ENCODE peak calls at places on chromosomes 3 and 15, in four cellular contexts. S, Z, E and G are unnamed samples.

GRCh38 chr15:33565099-33565498 is 254.3 kb downstream of the RYR3 start:
- DNase-seq in S (no peak), E (peak), Z (no peak), G (peak)

GRCh38 chr15:57272770-57273357 is 103.4 kb upstream of the CGNL1 start:
- DNase-seq in S (no peak), Z (no peak), E (no peak), G (no peak)

GRCh38 chr15:41940441-41940857 is 31.9 kb downstream of the EHD4 start:
- DNase-seq in E (peak), S (no peak), Z (no peak), G (no peak)

GRCh38 chr3:73624363-73625123 is at the start of gene PDZRN3:
- DNase-seq in Z (no peak), E (peak), S (no peak), G (peak)

GRCh38 chr3:40071683-40072238 is 237.7 kb upstream of the EIF1B start:
- DNase-seq in Z (no peak), E (no peak), S (peak), G (no peak)

GRCh38 chr15:43292375-43293078 is 25.8 kb upstream of the TGM5 start:
- DNase-seq in Z (no peak), S (no peak), E (peak), G (no peak)

GRCh38 chr3:185986201-185986600 is 48.4 kb upstream of the TRA2B start:
- DNase-seq in S (no peak), E (no peak), Z (no peak), G (peak)

GRCh38 chr3:46285931-46286330 is 43.7 kb downstream of the CCR3 start:
- DNase-seq in Z (no peak), S (no peak), E (no peak), G (no peak)

GRCh38 chr3:160755776-160756304 is at the start of gene PPM1L:
- DNase-seq in Z (peak), S (peak), E (no peak), G (no peak)

GRCh38 chr15:43531018-43531667 is 13.7 kb downstream of the MAP1A start:
- DNase-seq in S (no peak), E (no peak), Z (no peak), G (no peak)

DNA sequence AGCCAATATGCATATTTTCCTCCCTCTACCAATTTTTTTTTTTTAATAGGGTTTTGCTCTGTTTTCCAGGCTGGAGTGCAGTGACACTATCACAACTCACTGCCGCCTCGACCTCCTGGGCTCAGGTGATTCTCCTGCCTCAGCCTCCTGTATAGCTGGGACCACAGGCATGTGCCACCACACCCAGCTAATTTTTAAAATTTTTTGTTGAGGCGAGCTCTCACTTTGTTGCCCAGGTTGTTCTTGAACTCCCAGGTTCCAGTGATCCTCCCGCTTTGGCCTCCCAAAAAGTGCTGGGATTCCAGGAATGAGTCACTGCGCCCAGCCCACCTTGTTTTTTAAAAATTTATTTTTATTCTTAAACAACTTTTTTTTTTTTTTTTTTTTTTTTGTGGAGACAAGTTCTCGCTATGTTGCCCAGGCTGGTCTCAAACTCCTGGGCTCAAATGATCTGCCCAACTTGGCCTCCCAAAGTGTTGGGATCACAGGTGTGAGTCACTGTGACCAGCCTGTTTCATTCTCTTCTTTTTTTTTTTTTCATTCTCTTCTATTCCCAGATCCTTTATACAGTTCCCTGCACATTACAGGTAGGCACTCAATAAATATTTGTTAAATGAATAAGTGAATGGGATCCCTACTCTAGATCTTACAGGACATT is 40.5 kb upstream of the PIK3CB start:
- DNase-seq in S (no peak), Z (no peak), E (no peak), G (no peak)
- H3K4me3 ChIP-seq in S (no peak), Z (no peak), E (no peak), G (no peak)

DNA sequence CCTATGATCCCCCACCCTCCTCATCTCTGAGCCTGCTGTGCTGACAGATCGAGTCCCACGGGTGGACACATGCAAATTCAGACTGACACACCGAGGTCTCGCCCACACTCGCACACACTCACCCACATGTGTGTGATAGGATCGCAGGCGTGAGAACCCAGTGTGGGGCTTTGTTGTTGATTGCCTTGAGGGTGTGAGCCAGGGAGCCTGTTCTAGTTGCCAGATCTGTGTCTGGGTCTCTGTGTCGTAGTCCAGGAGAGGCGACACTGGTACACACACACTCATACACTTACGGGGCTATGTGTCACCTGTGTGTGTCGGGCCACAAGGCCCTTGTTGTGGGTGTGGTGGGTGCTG is 2.0 kb downstream of the EPHB3 start:
- DNase-seq in Z (no peak), E (no peak), S (no peak), G (no peak)
- H3K4me3 ChIP-seq in Z (peak), E (peak), S (no peak), G (no peak)

GRCh38 chr15:90294159-90294558 is 28.7 kb downstream of the NGRN start:
- DNase-seq in E (no peak), Z (no peak), S (no peak), G (no peak)
- H3K4me3 ChIP-seq in E (no peak), Z (no peak), S (no peak), G (no peak)

GRCh38 chr3:52237006-52237658 is 1.8 kb downstream of the TWF2 start:
- DNase-seq in S (no peak), E (no peak), Z (no peak), G (no peak)
- H3K4me3 ChIP-seq in S (peak), E (peak), Z (peak), G (no peak)

GRCh38 chr3:140742116-140742515 is 64.3 kb downstream of the TRIM42 start:
- DNase-seq in E (no peak), Z (no peak), S (no peak), G (no peak)

GRCh38 chr3:140733623-140734022 is 55.8 kb downstream of the TRIM42 start:
- DNase-seq in E (no peak), Z (no peak), S (no peak), G (no peak)

GRCh38 chr3:140731440-140732119 is 53.7 kb downstream of the TRIM42 start:
- DNase-seq in Z (no peak), E (no peak), S (peak), G (no peak)

DNA sequence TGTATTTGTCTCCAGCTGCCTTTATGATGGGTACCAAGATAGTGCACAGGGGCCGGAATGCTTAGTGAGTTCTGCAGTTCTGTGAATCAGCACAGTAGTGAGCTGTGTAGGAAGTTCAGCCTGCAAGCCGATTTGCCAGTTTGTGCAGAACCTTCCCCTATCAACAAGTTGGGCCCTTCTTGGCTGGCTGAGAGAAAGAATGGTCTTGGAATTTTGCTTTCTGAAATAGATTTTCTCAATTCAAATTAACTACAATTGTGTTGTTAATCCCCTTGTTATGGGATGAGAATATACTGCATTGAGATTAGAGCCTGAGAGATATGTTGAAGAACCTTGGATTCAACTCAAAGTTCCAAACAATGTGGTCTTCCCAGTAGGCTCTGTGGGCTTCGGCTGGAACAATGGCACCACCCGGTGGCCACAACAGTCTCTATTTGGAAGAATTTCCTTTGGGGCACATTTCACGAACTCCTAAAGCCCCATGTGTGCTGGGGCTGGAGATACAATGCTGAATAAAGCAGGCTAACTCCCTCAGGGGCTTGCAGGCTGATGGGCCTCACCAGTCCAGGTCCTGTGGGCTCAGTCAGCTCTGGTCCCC is 59.1 kb downstream of the TRIM42 start:
- DNase-seq in S (peak), Z (peak), E (peak), G (peak)
- H3K4me3 ChIP-seq in S (no peak), Z (no peak), E (no peak), G (no peak)

DNA sequence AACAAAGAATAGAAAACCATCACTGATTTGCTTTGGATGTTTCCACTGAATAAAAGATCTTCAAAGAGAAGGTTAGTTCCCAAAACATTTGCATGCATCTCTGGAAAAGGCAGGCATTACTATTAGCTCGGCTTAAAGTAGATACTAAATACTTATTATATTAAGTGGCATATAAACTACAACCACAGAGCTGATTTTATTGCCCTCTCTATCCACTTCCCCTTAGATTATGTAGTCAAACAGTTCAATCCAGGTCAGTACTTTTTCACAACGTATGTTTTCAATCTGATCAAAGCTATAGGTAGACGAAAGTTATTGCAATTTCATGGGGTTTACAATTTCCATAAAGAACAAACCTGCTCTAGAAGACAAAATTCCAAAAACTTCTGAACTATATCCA is 1.3 kb downstream of the B4GALT4 start:
- DNase-seq in E (no peak), Z (no peak), S (no peak), G (no peak)
- H3K4me3 ChIP-seq in E (peak), Z (peak), S (peak), G (no peak)

DNA sequence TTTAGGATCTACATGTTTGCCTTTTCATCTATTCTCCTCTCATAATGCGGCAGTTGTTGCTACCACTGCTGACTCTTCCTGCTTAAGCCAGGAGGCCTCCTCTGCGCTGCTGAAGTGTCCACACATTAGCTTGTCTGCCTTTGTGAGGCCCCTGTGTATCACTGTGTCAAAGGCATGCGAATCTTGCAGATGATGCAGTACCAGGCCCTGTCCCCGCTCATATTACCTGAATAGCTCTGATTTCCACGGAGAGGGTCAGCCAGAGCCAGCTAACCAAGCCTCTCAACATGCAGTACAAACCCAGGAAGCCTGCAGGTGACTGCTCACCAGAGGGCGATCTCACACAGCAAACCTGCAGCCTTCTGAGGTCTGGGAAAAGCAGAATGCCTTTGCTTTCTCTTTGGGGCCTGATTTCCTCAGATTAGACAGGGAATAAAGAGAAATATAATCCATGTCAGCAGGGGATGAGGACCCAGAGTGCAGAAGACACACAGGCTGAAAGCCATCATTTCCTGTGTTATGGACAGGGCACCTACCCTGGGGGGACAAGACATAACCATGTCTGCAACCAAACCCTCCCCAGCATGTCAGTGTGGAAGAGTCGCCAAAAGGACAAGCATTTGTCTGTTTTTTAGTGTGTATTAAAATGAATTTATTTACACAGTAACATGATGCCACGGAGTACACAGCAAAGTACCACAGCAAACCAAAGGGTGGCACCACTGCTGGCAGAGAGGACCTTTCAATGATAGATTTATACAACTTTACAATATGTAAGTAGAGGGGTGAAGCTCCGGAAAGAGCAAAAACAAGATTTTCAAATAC is 36.8 kb upstream of the TSPAN3 start:
- DNase-seq in E (peak), S (peak), Z (peak), G (peak)
- H3K4me3 ChIP-seq in E (no peak), S (no peak), Z (no peak), G (no peak)

DNA sequence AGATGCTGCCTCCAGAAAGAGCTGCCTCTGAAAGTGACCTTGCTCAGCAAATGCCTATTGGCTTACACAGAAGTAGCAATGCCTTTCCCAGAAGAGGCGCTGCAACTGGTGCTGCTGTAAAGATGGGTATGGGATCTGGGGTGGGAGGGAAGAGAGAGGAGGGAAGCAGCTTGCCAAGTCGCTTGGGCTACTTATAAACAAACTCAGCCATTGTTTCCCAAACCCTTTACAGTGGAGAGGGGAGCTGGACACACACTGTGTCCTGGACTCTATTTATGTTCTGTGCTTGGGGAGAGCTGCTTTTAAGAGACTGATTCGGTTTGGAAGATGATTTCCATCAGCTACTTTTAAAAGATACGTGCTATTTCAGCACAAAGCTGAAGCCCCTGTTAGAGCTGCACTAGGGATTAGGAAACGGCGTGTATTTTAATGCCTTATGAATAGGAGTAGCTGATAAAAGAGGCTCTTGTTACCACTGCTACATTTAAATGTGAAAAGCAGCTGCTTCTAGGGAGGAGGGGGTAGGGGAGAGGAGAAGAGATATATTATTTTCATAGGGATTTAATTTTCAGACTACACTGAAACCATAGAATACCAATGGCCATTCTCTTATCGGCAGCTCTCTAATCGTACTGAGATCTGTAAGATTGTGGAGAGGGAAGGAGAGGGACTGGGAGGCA is 440.6 kb downstream of the MCTP2 start:
- DNase-seq in E (no peak), S (no peak), Z (no peak), G (peak)
- H3K4me3 ChIP-seq in E (no peak), S (no peak), Z (peak), G (no peak)

DNA sequence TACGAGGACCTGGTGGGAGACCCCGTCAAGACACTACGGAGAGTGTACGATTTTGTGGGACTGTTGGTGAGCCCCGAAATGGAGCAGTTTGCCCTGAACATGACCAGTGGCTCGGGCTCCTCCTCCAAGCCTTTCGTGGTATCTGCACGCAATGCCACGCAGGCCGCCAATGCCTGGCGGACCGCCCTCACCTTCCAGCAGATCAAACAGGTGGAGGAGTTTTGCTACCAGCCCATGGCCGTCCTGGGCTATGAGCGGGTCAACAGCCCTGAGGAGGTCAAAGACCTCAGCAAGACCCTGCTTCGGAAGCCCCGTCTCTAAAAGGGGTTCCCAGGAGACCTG is 2.5 kb downstream of the CHST2 start:
- DNase-seq in S (no peak), Z (no peak), E (no peak), G (no peak)
- H3K4me3 ChIP-seq in S (peak), Z (no peak), E (no peak), G (no peak)

GRCh38 chr15:70530035-70530499 is 233.3 kb downstream of the UACA start:
- DNase-seq in S (no peak), Z (no peak), E (no peak), G (no peak)

GRCh38 chr15:70528270-70528706 is 235.1 kb downstream of the UACA start:
- DNase-seq in Z (no peak), E (no peak), S (peak), G (no peak)

GRCh38 chr15:70526974-70527325 is 236.4 kb downstream of the UACA start:
- DNase-seq in S (no peak), Z (no peak), E (no peak), G (no peak)

GRCh38 chr15:70530503-70530902 is 232.9 kb downstream of the UACA start:
- DNase-seq in Z (no peak), E (no peak), S (no peak), G (no peak)

GRCh38 chr15:70528816-70529215 is 234.5 kb downstream of the UACA start:
- DNase-seq in S (no peak), Z (no peak), E (no peak), G (no peak)
- H3K4me3 ChIP-seq in S (no peak), Z (no peak), E (no peak), G (no peak)